ENCODE peak calls at places on chromosomes 16 and 17, in ten cellular contexts. D, W, F, Y, O, R, C, V, B and T are unnamed samples.

GRCh38 chr17:79781691-79782575 is 4.0 kb downstream of the CBX2 start:
- DNase-seq in W (no peak), V (no peak), Y (no peak), F (no peak), R (no peak), D (no peak), C (no peak), O (no peak), B (no peak), T (no peak)

GRCh38 chr17:246226-246625 is 64.8 kb upstream of the DOC2B start:
- DNase-seq in W (peak; percentile 43), D (no peak), F (no peak), C (no peak), B (no peak), R (no peak), V (no peak), O (no peak), Y (no peak), T (peak; percentile 45)

GRCh38 chr16:17784073-17784472 is 313.3 kb upstream of the XYLT1 start:
- DNase-seq in Y (no peak), C (no peak), V (no peak), R (peak; percentile 56), B (no peak), W (no peak), F (no peak), O (no peak), D (peak; percentile 7), T (no peak)

GRCh38 chr17:60874772-60875171 is 197.1 kb downstream of the BCAS3 start:
- DNase-seq in V (no peak), C (no peak), Y (no peak), W (no peak), D (no peak), R (no peak), B (no peak), F (no peak), O (no peak), T (no peak)

GRCh38 chr16:89268987-89269735 is 51.7 kb downstream of the ZNF778 start:
- DNase-seq in D (no peak), V (no peak), O (no peak), C (no peak), B (no peak), R (peak; percentile 50), Y (no peak), F (no peak), W (no peak), T (no peak)

GRCh38 chr16:69013991-69014390 is 91.5 kb upstream of the HAS3 start:
- DNase-seq in F (no peak), D (no peak), B (no peak), Y (no peak), V (no peak), O (no peak), W (no peak), R (peak; percentile 25), C (no peak), T (no peak)

GRCh38 chr17:76371656-76372628 is 12.5 kb upstream of the SPHK1 start:
- DNase-seq in Y (peak; percentile 95), C (no peak), W (no peak), D (peak; percentile 65), O (no peak), B (no peak), R (peak; percentile 100), V (no peak), F (no peak), T (no peak)

GRCh38 chr16:79564594-79565210 is 35.8 kb downstream of the MAF start:
- DNase-seq in C (no peak), F (no peak), B (no peak), V (no peak), R (no peak), Y (no peak), O (no peak), D (no peak), W (no peak), T (no peak)

DNA sequence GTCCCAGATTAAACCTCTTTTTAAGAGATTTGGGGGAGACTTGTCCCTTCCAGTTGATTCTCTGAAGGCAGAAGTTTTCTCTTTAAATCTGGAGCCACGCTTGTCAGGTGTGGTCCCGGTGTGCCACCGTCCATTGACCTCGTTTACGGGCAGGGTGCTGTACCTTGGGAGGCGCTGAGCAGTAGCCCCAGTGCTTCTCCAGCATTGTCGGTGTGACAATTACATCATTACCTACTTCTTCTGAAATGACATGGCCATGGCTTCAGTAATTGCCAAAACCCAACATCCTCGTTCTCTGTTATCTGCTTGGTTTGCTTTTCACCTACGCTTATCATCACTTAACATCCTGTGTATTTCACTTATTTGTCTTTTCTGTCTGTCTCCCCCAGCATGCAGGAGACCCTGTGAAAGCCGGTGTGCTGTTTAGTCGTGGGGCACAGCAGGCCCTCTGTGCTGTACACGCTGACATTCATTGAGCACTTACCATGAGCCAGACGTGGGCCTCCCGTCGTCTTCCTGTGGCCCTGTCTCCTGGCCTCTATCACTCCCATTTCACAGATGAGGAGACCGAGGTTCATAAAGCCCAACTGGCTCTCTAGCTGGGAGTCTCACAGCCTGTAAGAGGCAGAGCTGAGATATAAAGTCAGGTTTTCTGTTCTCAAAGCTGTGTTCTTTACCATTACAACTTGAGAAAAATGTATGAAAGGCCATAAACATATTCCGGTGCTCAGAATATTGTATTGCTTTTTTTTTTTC is 143.9 kb downstream of the CMIP start:
- DNase-seq in W (no peak), C (no peak), B (no peak), R (no peak), O (no peak), D (no peak), F (no peak), Y (no peak), V (no peak), T (no peak)
- TF ChIP-seq CTCF in W (no peak), C (no peak), B (no peak), R (no peak), O (no peak), D (no peak), F (no peak), Y (no peak), V (no peak), T (no peak)

DNA sequence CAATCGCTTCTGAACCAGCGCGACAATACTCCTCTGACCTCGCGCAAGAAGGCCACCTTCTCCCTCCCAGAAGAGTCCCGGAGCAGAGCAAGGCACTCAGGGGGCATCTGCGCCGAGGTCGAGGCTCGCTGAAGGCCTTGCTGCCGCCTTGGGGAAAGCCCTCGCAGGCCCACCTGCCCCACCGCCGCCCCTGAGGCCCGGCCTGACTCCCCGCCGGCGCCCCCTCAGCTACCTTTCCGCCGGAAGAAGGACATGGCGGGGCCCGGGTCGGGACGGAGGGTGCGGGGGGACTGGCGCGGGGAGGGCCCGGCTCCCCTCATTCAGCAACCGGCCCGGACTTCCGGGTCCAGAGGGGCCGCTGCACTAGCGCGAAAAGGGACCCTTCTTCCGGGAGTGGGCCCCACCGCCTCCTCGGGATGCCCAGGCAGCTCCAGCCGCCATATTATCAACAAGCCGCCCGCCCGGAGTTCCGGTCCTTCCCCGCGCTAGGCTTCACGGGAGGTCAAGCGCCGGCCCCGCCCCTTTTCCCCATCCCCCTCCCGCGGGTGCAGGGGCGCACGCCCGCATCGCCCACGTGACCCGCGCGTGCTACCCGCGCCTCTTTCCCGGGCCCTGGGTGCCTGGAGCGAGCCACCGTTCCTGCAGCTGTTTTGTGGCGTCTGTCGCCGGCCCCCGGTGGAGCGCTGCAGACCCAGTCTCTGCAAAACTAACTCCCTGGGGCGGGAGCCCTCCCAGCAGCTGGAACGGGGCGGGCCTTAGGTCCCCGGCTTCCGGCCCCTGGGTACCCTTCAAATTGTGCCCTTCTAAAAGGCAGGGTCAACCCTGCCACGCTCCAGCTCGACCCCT is at the start of gene AKAP10:
- DNase-seq in B (peak; percentile 84), C (peak; percentile 94), D (peak; percentile 90), O (peak; percentile 93), R (peak; percentile 73), Y (peak; percentile 79), V (peak; percentile 89), F (peak; percentile 94), W (peak; percentile 95), T (peak; percentile 96)
- TF ChIP-seq POLR2A in B (peak; percentile 77), C (peak; percentile 83), D (peak; percentile 58), O (peak; percentile 34), R (peak; percentile 78), Y (peak; percentile 84), V (peak; percentile 45), F (no peak), W (peak; percentile 34), T (peak; percentile 73)

DNA sequence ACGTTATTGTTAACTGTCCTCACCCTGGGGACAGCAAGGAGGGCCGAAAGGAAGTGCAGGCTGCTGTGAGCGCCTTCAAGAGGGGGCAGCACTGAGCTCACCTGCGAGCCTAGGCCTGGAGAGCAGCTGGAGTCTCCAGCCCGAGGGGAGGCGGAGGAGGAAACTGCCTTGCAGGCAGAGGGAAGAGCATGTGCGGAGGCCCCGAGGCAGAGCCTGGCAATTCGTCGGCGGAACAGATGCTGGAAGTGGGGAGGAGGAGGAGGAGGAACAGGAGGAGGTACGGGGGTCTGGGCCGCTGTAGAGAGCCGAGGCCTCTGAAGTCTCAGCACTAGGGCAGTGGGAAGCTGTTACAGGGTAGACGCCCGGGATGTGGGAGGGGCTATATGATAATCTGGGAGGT is 49.6 kb upstream of the PLCG2 start:
- DNase-seq in W (no peak), C (no peak), F (no peak), V (no peak), Y (no peak), O (no peak), D (no peak), B (no peak), R (no peak), T (no peak)
- TF ChIP-seq CTCF in W (no peak), C (no peak), F (no peak), V (no peak), Y (no peak), O (no peak), D (no peak), B (no peak), R (no peak), T (no peak)

GRCh38 chr17:44898768-44899073 is 524 bp downstream of the EFTUD2 start:
- DNase-seq in W (no peak), C (no peak), D (no peak), V (no peak), B (no peak), F (no peak), O (no peak), Y (no peak), R (no peak), T (no peak)

GRCh38 chr17:44902135-44902760 is 3.0 kb upstream of the EFTUD2 start:
- DNase-seq in C (no peak), W (no peak), R (no peak), V (no peak), B (no peak), Y (no peak), F (no peak), D (no peak), O (no peak), T (no peak)

GRCh38 chr17:44901323-44901965 is 2.2 kb upstream of the EFTUD2 start:
- DNase-seq in W (no peak), O (no peak), D (peak; percentile 62), C (no peak), Y (peak; percentile 88), V (no peak), F (no peak), B (no peak), R (peak; percentile 79), T (no peak)

GRCh38 chr17:44900894-44901293 is 1.6 kb upstream of the EFTUD2 start:
- DNase-seq in B (no peak), W (peak; percentile 83), C (no peak), F (no peak), V (no peak), R (peak; percentile 83), D (peak; percentile 58), Y (peak; percentile 93), O (no peak), T (no peak)

DNA sequence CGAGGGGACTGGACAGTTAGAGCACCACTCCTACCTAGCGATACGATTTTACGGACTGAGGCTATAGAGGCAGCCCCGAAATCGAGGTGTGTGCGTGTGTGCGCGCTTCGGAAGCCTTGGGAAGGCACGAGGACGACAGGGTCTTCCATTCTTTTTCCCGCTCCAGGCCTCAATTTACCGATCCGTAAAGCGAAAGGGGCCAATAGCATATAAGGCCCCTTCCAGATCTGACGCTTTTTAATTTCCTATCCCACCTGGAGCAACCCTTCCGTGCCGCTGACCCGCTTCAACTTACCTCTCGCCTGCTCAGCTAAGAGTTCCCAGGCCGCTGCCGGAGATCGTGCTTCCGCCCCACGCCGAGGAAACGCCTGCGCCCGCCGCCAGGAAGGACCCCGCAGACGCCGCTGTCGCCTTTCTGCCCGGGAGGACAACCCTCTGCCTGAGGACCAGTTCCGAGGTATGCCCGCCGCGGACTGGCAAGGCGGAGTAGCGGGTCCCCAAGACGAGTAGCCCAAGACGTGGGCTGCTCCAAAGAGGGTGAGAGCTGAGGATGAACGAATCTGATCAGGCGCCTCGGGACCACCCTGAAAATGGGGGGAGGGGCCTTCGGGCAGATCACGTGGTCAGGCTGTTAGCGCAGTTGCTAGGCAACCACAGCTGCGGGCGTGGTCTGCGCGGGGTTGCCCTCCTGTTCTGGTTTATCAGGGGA is at the start of gene EFTUD2:
- DNase-seq in B (peak; percentile 90), W (peak; percentile 95), O (peak; percentile 93), F (peak; percentile 88), R (peak; percentile 84), C (peak; percentile 92), V (peak; percentile 87), D (peak; percentile 96), Y (peak; percentile 93), T (peak; percentile 93)
- TF ChIP-seq POLR2A in B (no peak), W (no peak), O (peak; percentile 30), F (no peak), R (peak; percentile 91), C (peak; percentile 86), V (no peak), D (peak; percentile 85), Y (peak; percentile 87), T (peak; percentile 67)